ENCODE peak calls at places on chromosomes 12 and 14, in eight cellular contexts. V is esophagus squamous epithelium; J is A549; O is ovary; M is AG04450; D is Panc1; B is CD8-positive, alpha-beta T cell; P is psoas muscle. E is an unnamed sample.

GRCh38 chr14:94382099-94382498 is 6.3 kb downstream of the SERPINA1 start:
- DNase-seq in B (no peak), O (no peak), V (no peak), M (no peak), P (no peak), J (no peak), D (no peak), E (no peak)

GRCh38 chr14:36054353-36055051 is 122.0 kb downstream of the PTCSC3 start:
- DNase-seq in B (no peak), P (no peak), O (no peak), J (no peak), D (no peak), V (no peak), M (no peak), E (no peak)

GRCh38 chr12:104286538-104287482 is 16.7 kb upstream of the EID3 start:
- DNase-seq in P (peak), J (peak), M (peak), O (peak), B (peak), D (peak), V (peak), E (peak)

GRCh38 chr14:26984318-26985177 is 386.7 kb upstream of the NOVA1 start:
- DNase-seq in M (no peak), O (peak), J (peak), D (peak), B (no peak), P (peak), V (no peak), E (no peak)

GRCh38 chr14:99063620-99064225 is 208.3 kb downstream of the BCL11B start:
- DNase-seq in P (no peak), B (no peak), D (no peak), V (no peak), J (no peak), O (no peak), M (no peak), E (peak)

GRCh38 chr12:26691234-26691970 is 141.6 kb downstream of the ITPR2 start:
- DNase-seq in P (no peak), D (peak), V (no peak), M (peak), O (peak), J (peak), B (no peak), E (no peak)

GRCh38 chr12:43805149-43805856 is 814 bp downstream of the TWF1 start:
- DNase-seq in M (no peak), D (no peak), V (no peak), J (peak), B (no peak), P (no peak), O (no peak), E (no peak)

GRCh38 chr12:78530065-78530765 is 334.4 kb upstream of the SYT1 start:
- DNase-seq in J (peak), V (no peak), B (no peak), O (no peak), P (no peak), M (peak), D (no peak), E (no peak)

GRCh38 chr12:78888583-78888982 is 24.0 kb downstream of the SYT1 start:
- DNase-seq in J (peak), V (no peak), B (no peak), D (no peak), P (no peak), O (no peak), M (no peak), E (no peak)

GRCh38 chr12:115507951-115508722 is 769.4 kb downstream of the MED13L start:
- DNase-seq in M (no peak), O (no peak), B (no peak), D (no peak), J (no peak), P (peak), V (no peak), E (no peak)

GRCh38 chr12:18320976-18321375 is 59.7 kb downstream of the PIK3C2G start:
- DNase-seq in D (no peak), J (no peak), V (no peak), B (no peak), O (no peak), P (no peak), M (no peak), E (no peak)

DNA sequence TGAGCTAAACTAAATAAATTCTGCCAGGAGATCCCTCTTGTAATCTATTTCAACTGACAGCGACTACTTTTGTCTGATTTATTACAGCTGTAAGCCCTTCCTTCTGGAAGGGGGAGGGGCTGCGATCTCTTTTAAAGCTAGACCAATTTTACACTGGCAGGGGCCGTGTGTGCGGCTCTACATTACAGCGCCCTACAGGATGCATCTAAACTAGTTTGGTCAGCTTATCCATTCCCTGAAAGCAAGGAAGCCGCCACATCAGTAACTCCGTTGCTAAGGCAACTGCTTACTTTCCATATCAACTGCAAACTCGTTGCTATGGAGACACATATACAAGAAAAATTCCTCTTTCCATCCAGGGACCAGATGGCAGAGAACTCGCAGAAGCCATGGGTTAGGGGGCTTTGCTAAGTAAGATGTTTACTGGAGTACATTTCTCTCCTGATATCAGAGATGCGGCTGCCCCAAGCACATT is 17.4 kb downstream of the FOXN3 start:
- DNase-seq in P (no peak), M (peak), O (no peak), D (no peak), J (peak), B (no peak), V (no peak), E (no peak)
- H3K4me3 ChIP-seq in P (no peak), M (no peak), O (no peak), D (no peak), J (no peak), B (no peak), V (no peak), E (peak)

DNA sequence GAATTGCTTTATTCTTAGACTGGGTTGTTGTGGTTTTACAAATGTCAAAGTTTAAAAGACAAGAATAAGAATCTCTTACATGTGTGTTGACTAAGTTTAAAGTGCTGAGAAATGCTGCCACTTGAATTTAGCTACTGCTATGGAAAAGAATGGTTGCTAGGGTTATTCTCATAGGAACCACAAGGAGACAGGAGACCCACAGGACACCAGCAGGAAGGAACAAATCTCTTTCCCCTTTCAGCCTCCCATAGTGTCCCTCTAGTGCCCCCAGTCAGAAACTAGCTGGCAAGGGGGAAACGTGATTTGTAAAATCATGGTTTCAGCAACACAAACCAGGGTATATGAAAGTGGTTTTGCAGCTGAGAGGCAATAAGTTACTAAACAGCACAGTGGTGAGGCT is 102.7 kb downstream of the ST8SIA1 start:
- DNase-seq in D (no peak), P (no peak), M (no peak), B (no peak), O (no peak), V (no peak), J (peak), E (no peak)
- TF ChIP-seq CTCF in D (no peak), P (no peak), M (no peak), B (no peak), O (no peak), V (no peak), J (no peak), E (no peak)

GRCh38 chr12:122884860-122885259 is 11.1 kb downstream of the VPS37B start:
- DNase-seq in B (no peak), V (no peak), O (no peak), J (no peak), M (no peak), P (no peak), D (no peak), E (no peak)

GRCh38 chr12:122886851-122887816 is 8.8 kb downstream of the VPS37B start:
- DNase-seq in P (no peak), B (no peak), M (no peak), V (no peak), J (peak), D (peak), O (no peak), E (no peak)

GRCh38 chr12:122887817-122888212 is 8.1 kb downstream of the VPS37B start:
- DNase-seq in V (no peak), J (no peak), B (no peak), M (no peak), D (no peak), P (no peak), O (no peak), E (no peak)

GRCh38 chr12:122884091-122884826 is 11.7 kb downstream of the VPS37B start:
- DNase-seq in J (no peak), M (no peak), O (no peak), P (no peak), V (no peak), B (no peak), D (no peak), E (no peak)

DNA sequence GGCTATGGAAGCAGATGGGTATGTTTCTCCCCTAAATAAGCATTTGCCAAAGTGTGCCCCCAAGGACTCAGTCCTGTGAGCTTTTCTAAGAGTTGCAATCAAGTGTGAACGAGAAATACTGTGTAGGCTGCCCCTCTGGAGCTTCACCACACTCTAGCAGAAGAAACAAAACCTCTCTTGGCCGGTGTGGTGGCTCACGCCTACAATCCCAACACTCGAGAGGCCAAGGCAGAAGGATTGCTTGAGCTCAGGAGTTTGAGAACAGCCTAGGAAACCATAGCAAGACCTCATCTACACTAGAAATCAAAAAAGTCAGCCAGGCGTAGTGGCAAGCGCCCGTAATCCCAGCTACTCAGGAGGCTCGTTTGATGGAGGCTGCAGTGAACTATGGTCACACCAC is 9.8 kb downstream of the VPS37B start:
- DNase-seq in P (no peak), B (no peak), O (no peak), M (no peak), V (no peak), J (no peak), D (no peak), E (no peak)
- H3K27ac ChIP-seq in P (no peak), B (no peak), O (no peak), M (no peak), V (peak), J (peak), D (peak), E (no peak)

GRCh38 chr14:37172936-37173613 is 669 bp upstream of the SLC25A21 start:
- DNase-seq in O (no peak), V (no peak), B (no peak), M (no peak), D (no peak), J (no peak), P (no peak), E (no peak)

GRCh38 chr14:37170237-37170636 is 2.2 kb downstream of the SLC25A21 start:
- DNase-seq in B (no peak), J (no peak), O (no peak), M (no peak), D (no peak), V (no peak), P (no peak), E (no peak)

GRCh38 chr14:37172024-37172869 is at the start of gene SLC25A21:
- DNase-seq in J (peak), O (peak), P (peak), D (peak), M (peak), V (no peak), B (no peak), E (peak)

GRCh38 chr14:37170993-37171392 is 1.4 kb downstream of the SLC25A21 start:
- DNase-seq in P (no peak), B (no peak), D (no peak), V (no peak), J (no peak), O (no peak), M (no peak), E (no peak)

DNA sequence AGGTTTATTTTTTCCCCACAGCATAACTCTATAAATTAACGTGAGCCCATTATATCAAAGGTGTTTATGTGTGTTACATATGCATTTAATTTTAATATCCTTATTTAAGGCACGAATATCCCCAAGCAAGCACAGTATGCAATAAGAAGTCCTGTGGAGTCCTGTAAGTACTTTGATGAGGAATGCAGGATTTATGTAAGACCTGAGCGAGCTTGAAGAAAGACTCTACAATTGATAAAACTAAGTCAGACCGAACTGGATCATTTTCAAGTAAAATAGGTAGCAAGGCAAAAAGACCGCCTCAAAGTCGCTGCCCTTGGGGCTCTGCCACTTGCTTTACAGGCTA is 755 bp downstream of the SLC25A21 start:
- DNase-seq in J (no peak), P (no peak), D (no peak), M (no peak), B (no peak), O (no peak), V (no peak), E (no peak)
- H3K4me3 ChIP-seq in J (peak), P (peak), D (peak), M (peak), B (no peak), O (peak), V (peak), E (peak)

DNA sequence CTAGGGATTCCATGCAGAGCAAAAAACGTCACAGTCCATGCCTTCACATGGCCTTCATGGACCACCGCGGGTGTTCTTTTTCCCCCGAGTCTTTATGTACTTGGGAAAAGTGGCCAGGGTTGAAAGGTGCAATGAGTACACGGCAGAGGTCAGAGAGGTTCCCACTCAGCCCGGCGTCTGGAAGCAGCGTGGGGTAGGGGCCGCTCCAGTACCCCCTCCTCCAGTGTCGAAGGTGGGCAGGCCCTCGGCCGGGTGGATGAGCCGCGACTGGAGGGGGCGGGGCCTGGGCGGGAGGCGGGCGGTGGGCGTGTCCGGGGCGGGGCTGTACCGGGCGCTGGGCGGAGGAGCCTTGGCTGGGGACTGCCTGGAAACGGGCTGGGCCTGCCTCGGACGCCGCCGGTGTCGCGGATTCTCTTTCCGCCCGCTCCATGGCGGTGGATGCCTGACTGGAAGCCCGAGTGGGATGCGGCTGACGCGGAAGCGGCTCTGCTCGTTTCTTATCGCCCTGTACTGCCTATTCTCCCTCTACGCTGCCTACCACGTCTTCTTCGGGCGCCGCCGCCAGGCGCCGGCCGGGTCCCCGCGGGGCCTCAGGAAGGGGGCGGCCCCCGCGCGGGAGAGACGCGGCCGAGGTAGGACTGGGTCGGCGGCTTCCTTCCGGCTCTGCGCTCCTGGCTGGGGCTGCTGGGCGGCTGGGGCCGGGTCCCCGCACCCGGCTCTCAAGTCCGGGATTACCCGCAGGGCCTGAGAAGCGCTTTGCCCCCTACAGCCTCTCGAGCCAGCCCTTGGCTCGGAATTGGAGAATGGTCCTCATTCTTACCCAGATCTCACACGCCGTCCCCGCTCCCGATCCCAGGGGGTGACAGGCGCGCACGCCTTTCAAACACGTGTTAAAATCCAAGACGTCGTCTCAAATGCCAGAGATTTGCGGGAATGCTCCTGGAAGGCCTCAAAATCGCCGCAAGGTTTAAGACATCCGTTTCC is at the start of gene RXYLT1:
- DNase-seq in B (peak), P (peak), V (peak), J (peak), M (peak), O (peak), D (no peak), E (peak)
- TF ChIP-seq CTCF in B (no peak), P (no peak), V (peak), J (no peak), M (no peak), O (peak), D (no peak), E (no peak)

GRCh38 chr12:69738351-69739286 is at the start of gene RAB3IP:
- DNase-seq in O (peak), M (peak), P (peak), D (peak), B (peak), J (peak), V (peak), E (peak)
- H3K27ac ChIP-seq in O (peak), M (no peak), P (peak), D (peak), B (peak), J (peak), V (peak), E (peak)

GRCh38 chr14:32009636-32010560 is 67.2 kb upstream of the ARHGAP5 start:
- DNase-seq in P (no peak), V (no peak), O (no peak), J (peak), D (no peak), M (no peak), B (no peak), E (no peak)

GRCh38 chr14:32011225-32011624 is 65.9 kb upstream of the ARHGAP5 start:
- DNase-seq in O (no peak), P (no peak), V (no peak), M (no peak), J (no peak), D (no peak), B (no peak), E (no peak)

GRCh38 chr14:32009221-32009620 is 67.9 kb upstream of the ARHGAP5 start:
- DNase-seq in B (no peak), D (no peak), V (no peak), J (no peak), M (no peak), O (no peak), P (no peak), E (no peak)

GRCh38 chr14:32012062-32012461 is 65.0 kb upstream of the ARHGAP5 start:
- DNase-seq in J (no peak), M (no peak), V (no peak), B (no peak), O (no peak), D (no peak), P (no peak), E (no peak)

DNA sequence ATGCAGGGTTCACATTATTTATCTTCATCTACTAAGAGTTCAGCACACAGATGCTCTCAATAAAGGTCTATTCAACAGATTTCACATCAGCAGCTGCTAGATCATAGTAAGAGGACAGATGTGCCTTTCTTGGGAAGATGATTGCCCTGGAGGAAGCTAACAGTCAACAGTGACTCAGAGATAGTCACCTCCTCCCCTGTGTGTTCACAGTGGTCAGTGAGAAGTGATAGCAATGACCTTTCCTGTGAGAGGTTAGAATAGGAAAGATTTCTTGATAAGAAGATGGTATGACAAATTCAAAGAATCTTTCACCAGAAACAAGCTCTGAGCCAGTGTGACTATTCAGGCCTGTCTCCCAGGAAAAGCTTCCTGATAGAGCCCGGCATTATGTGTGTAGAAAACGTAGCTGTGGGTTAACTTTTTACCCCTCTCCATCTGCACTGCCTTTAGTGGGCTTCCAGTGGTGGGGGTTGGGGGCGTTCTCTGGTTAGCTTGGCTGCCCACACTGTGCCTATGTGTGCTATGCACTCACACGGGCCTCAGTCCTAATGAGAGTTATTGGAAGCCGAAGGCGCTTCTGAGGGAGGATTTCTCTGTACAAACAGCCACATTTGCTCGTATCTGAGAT is 66.4 kb upstream of the ARHGAP5 start:
- DNase-seq in D (peak), V (no peak), B (no peak), P (no peak), M (no peak), O (no peak), J (peak), E (no peak)
- H3K4me3 ChIP-seq in D (no peak), V (no peak), B (no peak), P (no peak), M (no peak), O (no peak), J (no peak), E (no peak)

GRCh38 chr12:93570552-93571359 is 1.7 kb upstream of the SOCS2 start:
- DNase-seq in P (peak), B (peak), J (peak), D (no peak), V (peak), O (peak), M (peak), E (peak)

GRCh38 chr12:93569656-93570551 is 2.6 kb upstream of the SOCS2 start:
- DNase-seq in J (peak), P (peak), M (peak), D (no peak), O (peak), V (peak), B (peak), E (peak)

GRCh38 chr12:93567174-93567573 is 5.3 kb upstream of the SOCS2 start:
- DNase-seq in B (no peak), P (no peak), D (no peak), O (no peak), J (no peak), M (no peak), V (no peak), E (no peak)

GRCh38 chr12:93568091-93568490 is 4.4 kb upstream of the SOCS2 start:
- DNase-seq in O (no peak), M (no peak), D (no peak), B (no peak), J (no peak), V (no peak), P (no peak), E (no peak)

GRCh38 chr12:93569301-93569655 is 3.2 kb upstream of the SOCS2 start:
- DNase-seq in B (no peak), J (no peak), V (no peak), D (no peak), M (no peak), O (no peak), P (no peak), E (no peak)
- TF ChIP-seq CTCF in B (no peak), J (no peak), V (no peak), D (no peak), M (no peak), O (no peak), P (no peak), E (no peak)